ENCODE peak calls at places on chromosomes 7 and 10, in four cellular contexts. Y is MM.1S, R is cardiac fibroblast, V is choroid plexus epithelial cell. A is an unnamed sample.

GRCh38 chr10:74008212-74008731 is 10.4 kb downstream of the VCL start:
- DNase-seq in Y (peak), R (peak), V (peak), A (peak)

GRCh38 chr7:44145419-44145968 is 4.4 kb upstream of the MYL7 start:
- DNase-seq in Y (no peak), V (peak), R (no peak), A (peak)

GRCh38 chr7:86598721-86599120 is 45.0 kb upstream of the GRM3 start:
- DNase-seq in Y (no peak), V (no peak), R (no peak), A (no peak)

GRCh38 chr10:511101-511848 is 178.2 kb downstream of the DIP2C start:
- DNase-seq in Y (peak), V (peak), R (peak), A (peak)

GRCh38 chr7:87144173-87144657 is 8.0 kb upstream of the DMTF1 start:
- DNase-seq in Y (peak), V (no peak), R (no peak), A (peak)

GRCh38 chr7:136086712-136087111 is 109.6 kb upstream of the MTPN start:
- DNase-seq in Y (peak), V (peak), R (peak), A (peak)

GRCh38 chr7:155003215-155003999 is 483 bp upstream of the PAXIP1 start:
- DNase-seq in R (peak), Y (peak), V (peak), A (peak)

GRCh38 chr7:133916621-133917020 is 210.5 kb upstream of the LRGUK start:
- DNase-seq in Y (no peak), V (no peak), R (no peak), A (no peak)

GRCh38 chr10:119135517-119135890 is 30.0 kb downstream of the SFXN4 start:
- DNase-seq in R (peak), V (peak), Y (no peak), A (no peak)

GRCh38 chr7:66837007-66837406 is 84.0 kb upstream of the TMEM248 start:
- DNase-seq in V (peak), R (peak), Y (peak), A (no peak)

GRCh38 chr10:120945801-120946302 is 94.7 kb downstream of the WDR11 start:
- DNase-seq in V (no peak), R (peak), Y (no peak), A (no peak)

GRCh38 chr10:76563286-76563685 is 1074.3 kb downstream of the KCNMA1 start:
- DNase-seq in Y (no peak), V (no peak), R (no peak), A (no peak)

GRCh38 chr7:65250697-65251395 is 122.8 kb upstream of the ZNF92 start:
- DNase-seq in Y (no peak), R (no peak), V (no peak), A (no peak)

GRCh38 chr10:55024718-55025117 is 223.7 kb upstream of the PCDH15 start:
- DNase-seq in R (no peak), Y (peak), V (no peak), A (no peak)

GRCh38 chr7:99840136-99840869 is 12.5 kb downstream of the CYP3A43 start:
- DNase-seq in R (no peak), Y (no peak), V (no peak), A (no peak)

GRCh38 chr7:134462337-134462925 is 3.5 kb upstream of the AKR1B1 start:
- DNase-seq in R (peak), V (peak), Y (no peak), A (no peak)

GRCh38 chr7:18495412-18496335 is at the start of gene HDAC9:
- DNase-seq in R (peak), Y (peak), V (peak), A (peak)

GRCh38 chr7:40279991-40280390 is 145.2 kb downstream of the SUGCT start:
- DNase-seq in V (no peak), Y (no peak), R (no peak), A (no peak)

GRCh38 chr10:81995254-81995653 is 120.3 kb downstream of the NRG3 start:
- DNase-seq in R (no peak), Y (no peak), V (no peak), A (no peak)

DNA sequence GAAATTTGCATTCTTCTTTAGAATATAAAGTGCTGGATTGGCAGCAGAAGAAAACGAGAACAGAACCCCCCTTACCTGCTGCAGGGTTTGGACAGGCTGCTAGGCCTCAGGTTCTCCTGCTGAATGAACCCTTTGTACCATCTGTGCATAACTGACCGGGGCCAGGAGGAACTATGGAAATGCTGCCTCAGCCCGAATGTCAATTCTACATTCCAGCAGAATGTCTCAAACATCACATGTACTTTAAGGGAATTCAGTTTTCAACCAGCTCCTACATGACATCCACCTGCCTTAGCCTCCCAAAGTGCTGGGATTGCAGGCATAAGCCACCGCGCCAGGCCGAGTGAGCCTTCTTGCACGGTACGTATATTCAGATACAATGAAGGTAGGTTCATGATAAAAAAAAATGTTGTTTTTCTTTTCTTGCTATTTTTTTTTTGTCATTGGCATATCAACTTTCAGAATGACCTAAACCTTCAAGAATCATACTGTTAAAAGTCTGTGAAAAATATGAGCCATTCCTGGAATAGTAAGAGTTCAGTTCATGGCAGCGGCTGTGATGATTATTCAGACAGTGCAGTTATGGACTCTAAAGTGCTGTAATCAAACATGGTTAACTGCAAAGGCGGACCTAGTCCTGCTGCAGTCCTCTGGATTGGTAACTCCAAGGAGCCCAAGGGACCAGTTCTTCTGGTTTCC is 84.4 kb upstream of the TNS3 start:
- DNase-seq in V (peak), Y (no peak), R (peak), A (no peak)
- TF ChIP-seq CTCF in V (no peak), Y (no peak), R (no peak), A (no peak)

DNA sequence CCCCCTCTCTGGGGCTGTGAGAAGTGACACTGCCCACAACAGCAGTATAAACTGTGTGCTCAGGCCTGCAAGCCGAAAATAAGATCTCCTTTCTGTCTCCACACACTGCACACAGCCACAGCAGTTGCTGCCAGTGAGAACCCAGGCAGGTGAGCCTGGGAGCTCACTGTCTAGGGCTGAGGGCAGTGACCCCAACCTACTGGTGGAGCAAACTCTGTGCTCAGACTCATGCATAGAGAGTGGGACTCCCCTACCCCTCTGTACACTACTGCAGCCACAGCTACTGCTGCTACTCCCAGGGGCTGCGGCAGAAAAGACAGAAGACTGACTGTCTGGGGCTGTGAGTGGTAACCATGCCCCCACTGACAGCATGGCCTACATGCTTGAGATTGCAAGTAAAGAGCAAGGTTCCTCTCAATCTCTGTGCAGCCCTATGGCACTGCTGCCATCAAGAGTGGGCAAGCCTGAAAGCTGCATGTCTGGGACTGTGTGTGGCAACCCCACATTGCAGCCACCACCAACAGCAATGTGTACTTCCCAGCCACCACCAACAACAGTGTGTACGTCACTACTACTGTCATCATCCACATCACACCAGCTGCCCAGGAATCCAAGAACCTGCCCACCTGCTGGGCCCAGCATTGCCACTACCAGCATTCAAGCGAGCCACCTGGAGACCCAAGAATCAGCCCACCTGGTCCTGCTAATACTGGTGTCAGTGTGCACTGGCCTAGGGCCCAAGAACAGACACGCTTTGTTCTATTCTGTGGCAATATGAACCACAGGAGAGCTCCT is 226.1 kb downstream of the XPNPEP1 start:
- DNase-seq in Y (no peak), R (no peak), V (no peak), A (no peak)
- TF ChIP-seq CTCF in Y (no peak), R (no peak), V (no peak), A (no peak)

GRCh38 chr10:112872728-112873127 is 77.3 kb upstream of the TCF7L2 start:
- DNase-seq in V (no peak), R (peak), Y (no peak), A (no peak)
- TF ChIP-seq CTCF in V (peak), R (peak), Y (peak), A (no peak)

GRCh38 chr10:95243318-95243617 is 47.5 kb downstream of the PDLIM1 start:
- DNase-seq in R (no peak), Y (no peak), V (no peak), A (no peak)
- TF ChIP-seq CTCF in R (no peak), Y (no peak), V (no peak), A (no peak)

DNA sequence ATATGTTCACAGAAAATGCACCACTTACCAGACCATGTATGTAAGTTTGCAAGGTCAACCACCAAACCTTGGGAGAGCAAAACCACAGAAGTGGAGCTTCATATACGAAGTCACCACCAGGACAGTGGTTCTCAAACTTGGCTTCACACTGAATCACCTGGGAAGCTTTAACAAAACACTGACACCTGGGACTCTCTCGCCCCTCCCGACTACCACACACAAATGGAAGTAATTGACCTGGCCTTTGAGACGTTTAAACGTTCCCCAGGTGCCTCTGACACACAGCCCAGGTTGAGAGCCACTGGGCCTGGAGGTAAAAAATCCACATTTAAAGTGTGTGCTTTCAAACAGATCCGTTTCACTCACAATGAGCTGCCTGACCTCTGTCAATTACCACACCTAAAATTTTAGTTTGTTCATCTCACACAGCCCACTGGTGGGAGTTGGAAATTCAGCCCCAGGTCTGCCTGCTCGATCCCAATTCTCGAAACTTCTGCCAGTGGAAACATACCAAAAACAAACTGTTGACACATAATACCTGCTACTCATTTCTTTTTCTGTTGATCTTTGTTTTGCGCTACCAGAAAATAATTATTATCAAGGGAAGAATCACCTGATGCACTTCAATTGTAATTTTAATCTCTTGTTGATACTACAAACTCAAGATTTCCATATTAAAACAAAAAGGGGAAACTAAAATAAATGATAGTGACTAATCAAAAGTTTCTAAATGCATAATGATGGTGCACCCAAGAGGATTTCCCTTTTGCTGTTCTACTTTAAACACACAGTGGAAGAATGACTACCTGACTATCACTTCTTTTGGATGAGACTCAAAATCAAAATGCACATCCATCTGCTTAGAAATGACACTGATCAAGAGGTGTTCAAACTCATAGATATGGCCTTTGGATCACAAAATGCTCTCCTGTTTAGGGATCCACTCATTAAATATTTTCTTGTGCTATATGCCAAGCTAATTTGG is 26.6 kb downstream of the CDNF start:
- DNase-seq in Y (no peak), V (no peak), R (no peak), A (no peak)
- TF ChIP-seq CTCF in Y (no peak), V (no peak), R (no peak), A (no peak)

GRCh38 chr7:21568762-21569161 is 25.9 kb downstream of the DNAH11 start:
- DNase-seq in V (peak), R (peak), Y (no peak), A (peak)
- TF ChIP-seq CTCF in V (peak), R (peak), Y (no peak), A (no peak)

GRCh38 chr10:113337142-113337541 is 215.7 kb upstream of the HABP2 start:
- DNase-seq in R (no peak), V (no peak), Y (no peak), A (no peak)

GRCh38 chr10:113331971-113332370 is 220.9 kb upstream of the HABP2 start:
- DNase-seq in Y (no peak), V (no peak), R (no peak), A (no peak)

GRCh38 chr10:113336549-113337130 is 216.2 kb upstream of the HABP2 start:
- DNase-seq in Y (no peak), R (no peak), V (no peak), A (no peak)

GRCh38 chr10:113335603-113336002 is 217.2 kb upstream of the HABP2 start:
- DNase-seq in Y (no peak), V (peak), R (peak), A (no peak)

DNA sequence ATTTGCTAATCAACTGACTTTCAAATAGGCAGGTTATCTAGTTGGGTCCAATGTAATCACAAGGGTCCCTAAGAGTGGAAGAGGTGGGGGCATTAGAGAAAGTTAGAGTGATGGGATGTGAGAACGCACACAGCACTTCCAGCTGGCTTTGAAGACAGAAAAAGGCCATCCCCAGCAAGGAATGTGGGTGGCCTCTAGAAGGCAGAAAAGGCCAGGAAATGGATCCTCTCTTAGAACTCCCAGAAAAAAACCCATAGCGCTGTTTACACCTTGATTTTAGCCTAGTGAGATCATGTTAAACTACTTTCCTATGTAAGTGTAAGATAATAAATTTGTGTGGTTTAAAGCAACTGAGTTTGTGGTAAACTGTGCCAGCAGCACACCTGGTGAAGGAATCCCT is 219.5 kb upstream of the HABP2 start:
- DNase-seq in V (peak), Y (no peak), R (no peak), A (no peak)
- TF ChIP-seq CTCF in V (no peak), Y (no peak), R (no peak), A (no peak)

GRCh38 chr7:142188846-142189245 is 69.0 kb downstream of the PRSS58 start:
- DNase-seq in V (peak), Y (peak), R (peak), A (no peak)
- TF ChIP-seq CTCF in V (peak), Y (peak), R (peak), A (no peak)

A was measured in GM20000.